ENCODE peak calls at places on chromosomes 4 and X, in ten cellular contexts. W is lower leg skin, Y is erythroblast, Q is transverse colon, K is endothelial cell of umbilical vein, S is GM12891, A is upper lobe of left lung, B is HCT116, M is H1, Z is A549. E is an unnamed sample.

GRCh38 chrX:9688833-9689232 is 76.8 kb downstream of the GPR143 start:
- DNase-seq in W (no peak), Y (no peak), Q (no peak), K (no peak), S (no peak), A (no peak), B (no peak), M (no peak), Z (no peak), E (no peak)

GRCh38 chrX:118272237-118272636 is 73.7 kb upstream of the WDR44 start:
- DNase-seq in W (no peak), Y (peak), Q (no peak), K (peak), S (no peak), A (no peak), B (no peak), M (no peak), Z (no peak), E (no peak)

GRCh38 chr4:186628058-186628711 is 72.8 kb upstream of the MTNR1A start:
- DNase-seq in W (no peak), Y (no peak), Q (no peak), K (no peak), S (no peak), A (no peak), B (no peak), M (no peak), Z (no peak), E (no peak)

GRCh38 chr4:16026155-16026761 is 57.6 kb downstream of the PROM1 start:
- DNase-seq in W (peak), Y (peak), Q (no peak), K (peak), S (peak), A (no peak), B (peak), M (no peak), Z (peak), E (no peak)

GRCh38 chrX:119375561-119375960 is 23.6 kb upstream of the SLC25A43 start:
- DNase-seq in W (no peak), Y (no peak), Q (no peak), K (no peak), S (no peak), A (no peak), B (no peak), M (no peak), Z (no peak), E (no peak)

GRCh38 chr4:11497212-11497806 is 68.6 kb upstream of the HS3ST1 start:
- DNase-seq in W (no peak), Y (no peak), Q (no peak), K (no peak), S (no peak), A (no peak), B (no peak), M (no peak), Z (no peak), E (no peak)

GRCh38 chr4:42519803-42520417 is 122.6 kb downstream of the SHISA3 start:
- DNase-seq in W (peak), Y (peak), Q (peak), K (peak), S (no peak), A (no peak), B (peak), M (peak), Z (peak), E (no peak)

GRCh38 chrX:13164611-13165010 is 120.2 kb upstream of the FAM9C start:
- DNase-seq in W (no peak), Y (no peak), Q (no peak), K (no peak), S (no peak), A (no peak), B (no peak), M (no peak), Z (no peak), E (no peak)

GRCh38 chr4:72394264-72394663 is 174.8 kb downstream of the ADAMTS3 start:
- DNase-seq in W (no peak), Y (no peak), Q (no peak), K (no peak), S (no peak), A (no peak), B (no peak), M (no peak), Z (no peak), E (no peak)

GRCh38 chrX:104921606-104922205 is 298.8 kb downstream of the TEX13A start:
- DNase-seq in W (no peak), Y (no peak), Q (no peak), K (no peak), S (no peak), A (peak), B (no peak), M (no peak), Z (no peak), E (no peak)

GRCh38 chr4:156949373-156949814 is 22.2 kb downstream of the PDGFC start:
- DNase-seq in W (no peak), Y (peak), Q (no peak), K (peak), S (no peak), A (no peak), B (no peak), M (no peak), Z (no peak), E (no peak)

GRCh38 chrX:85569096-85569495 is 189.6 kb upstream of the POF1B start:
- DNase-seq in W (no peak), Y (no peak), Q (no peak), K (no peak), S (no peak), A (no peak), B (no peak), M (no peak), Z (no peak), E (no peak)

GRCh38 chr4:87036713-87037112 is 101.9 kb downstream of the AFF1 start:
- DNase-seq in W (no peak), Y (peak), Q (no peak), K (no peak), S (no peak), A (no peak), B (no peak), M (no peak), Z (no peak), E (no peak)

GRCh38 chrX:49876750-49877149 is 2.5 kb upstream of the USP27X start:
- DNase-seq in W (no peak), Y (peak), Q (no peak), K (peak), S (peak), A (no peak), B (peak), M (no peak), Z (peak), E (peak)

GRCh38 chr4:1763550-1764080 is 29.5 kb upstream of the FGFR3 start:
- DNase-seq in W (no peak), Y (peak), Q (peak), K (peak), S (peak), A (no peak), B (no peak), M (no peak), Z (no peak), E (no peak)

GRCh38 chrX:65932173-65933084 is 107.5 kb downstream of the VSIG4 start:
- DNase-seq in W (peak), Y (peak), Q (peak), K (no peak), S (no peak), A (peak), B (peak), M (no peak), Z (no peak), E (no peak)

GRCh38 chr4:56755901-56756300 is 65.6 kb downstream of the SPINK2 start:
- DNase-seq in W (no peak), Y (no peak), Q (no peak), K (no peak), S (no peak), A (no peak), B (no peak), M (no peak), Z (no peak), E (no peak)

GRCh38 chrX:99301990-99302389 is 1108.1 kb downstream of the PCDH19 start:
- DNase-seq in W (no peak), Y (peak), Q (no peak), K (no peak), S (peak), A (no peak), B (no peak), M (no peak), Z (no peak), E (no peak)

GRCh38 chr4:68259191-68259590 is 13.7 kb upstream of the TMPRSS11B start:
- DNase-seq in W (no peak), Y (no peak), Q (no peak), K (no peak), S (no peak), A (no peak), B (no peak), M (no peak), Z (no peak), E (no peak)

GRCh38 chrX:45322382-45322781 is 121.7 kb upstream of the DIPK2B start:
- DNase-seq in W (peak), Y (peak), Q (peak), K (peak), S (no peak), A (no peak), B (peak), M (peak), Z (peak), E (no peak)

GRCh38 chr4:38678078-38678477 is 14.1 kb downstream of the KLF3 start:
- DNase-seq in W (no peak), Y (no peak), Q (no peak), K (peak), S (no peak), A (no peak), B (no peak), M (no peak), Z (no peak), E (no peak)

GRCh38 chr4:174604198-174604597 is 81.9 kb upstream of the HPGD start:
- DNase-seq in W (no peak), Y (peak), Q (no peak), K (no peak), S (no peak), A (no peak), B (no peak), M (no peak), Z (no peak), E (no peak)

GRCh38 chr4:155906554-155907247 is 3.2 kb downstream of the TDO2 start:
- DNase-seq in W (peak), Y (no peak), Q (no peak), K (no peak), S (no peak), A (no peak), B (no peak), M (no peak), Z (no peak), E (no peak)

GRCh38 chrX:153416781-153417180 is 5.5 kb downstream of the ZFP92 start:
- DNase-seq in W (no peak), Y (no peak), Q (no peak), K (no peak), S (no peak), A (no peak), B (no peak), M (no peak), Z (no peak), E (no peak)

GRCh38 chrX:356385-357034 is 30.2 kb downstream of the PPP2R3B start:
- DNase-seq in W (no peak), Y (no peak), Q (no peak), K (no peak), S (no peak), A (peak), B (no peak), M (no peak), Z (no peak), E (peak)

GRCh38 chr4:790466-790820 is 35.5 kb downstream of the CPLX1 start:
- DNase-seq in W (no peak), Y (no peak), Q (no peak), K (no peak), S (no peak), A (no peak), B (no peak), M (no peak), Z (no peak), E (no peak)

GRCh38 chrX:118062817-118063615 is 53.6 kb downstream of the KLHL13 start:
- DNase-seq in W (no peak), Y (no peak), Q (no peak), K (no peak), S (no peak), A (no peak), B (no peak), M (no peak), Z (no peak), E (no peak)

GRCh38 chr4:111198426-111198825 is 575.5 kb upstream of the PITX2 start:
- DNase-seq in W (no peak), Y (no peak), Q (no peak), K (no peak), S (no peak), A (no peak), B (no peak), M (no peak), Z (no peak), E (no peak)

GRCh38 chr4:177667687-177668086 is 225.4 kb upstream of the AGA start:
- DNase-seq in W (no peak), Y (no peak), Q (no peak), K (no peak), S (no peak), A (no peak), B (no peak), M (no peak), Z (no peak), E (no peak)

GRCh38 chrX:129773649-129774458 is 5.9 kb upstream of the SASH3 start:
- DNase-seq in W (no peak), Y (no peak), Q (no peak), K (no peak), S (no peak), A (no peak), B (no peak), M (no peak), Z (no peak), E (no peak)

GRCh38 chrX:131816551-131817136 is 206.5 kb upstream of the STK26 start:
- DNase-seq in W (peak), Y (no peak), Q (peak), K (peak), S (no peak), A (no peak), B (no peak), M (no peak), Z (no peak), E (no peak)

GRCh38 chr4:163810757-163811156 is 316.3 kb downstream of the TMA16 start:
- DNase-seq in W (no peak), Y (no peak), Q (no peak), K (no peak), S (no peak), A (no peak), B (no peak), M (no peak), Z (no peak), E (no peak)

GRCh38 chrX:153880440-153880815 is 5.5 kb downstream of the L1CAM start:
- DNase-seq in W (no peak), Y (no peak), Q (no peak), K (no peak), S (no peak), A (no peak), B (no peak), M (no peak), Z (no peak), E (no peak)

GRCh38 chr4:159398236-159398638 is 295.4 kb downstream of the RAPGEF2 start:
- DNase-seq in W (no peak), Y (no peak), Q (no peak), K (peak), S (no peak), A (no peak), B (no peak), M (no peak), Z (no peak), E (no peak)

GRCh38 chr4:70688795-70689231 is 481 bp downstream of the UTP3 start:
- DNase-seq in W (no peak), Y (no peak), Q (peak), K (no peak), S (no peak), A (no peak), B (no peak), M (no peak), Z (no peak), E (no peak)

GRCh38 chr4:70687821-70688794 is at the start of gene UTP3:
- DNase-seq in W (peak), Y (peak), Q (peak), K (peak), S (peak), A (peak), B (peak), M (peak), Z (peak), E (peak)
- TF ChIP-seq POLR2A in W (no peak), Y (peak), Q (peak), K (peak), S (peak), A (no peak), B (peak), M (no peak), Z (peak), E (peak)

DNA sequence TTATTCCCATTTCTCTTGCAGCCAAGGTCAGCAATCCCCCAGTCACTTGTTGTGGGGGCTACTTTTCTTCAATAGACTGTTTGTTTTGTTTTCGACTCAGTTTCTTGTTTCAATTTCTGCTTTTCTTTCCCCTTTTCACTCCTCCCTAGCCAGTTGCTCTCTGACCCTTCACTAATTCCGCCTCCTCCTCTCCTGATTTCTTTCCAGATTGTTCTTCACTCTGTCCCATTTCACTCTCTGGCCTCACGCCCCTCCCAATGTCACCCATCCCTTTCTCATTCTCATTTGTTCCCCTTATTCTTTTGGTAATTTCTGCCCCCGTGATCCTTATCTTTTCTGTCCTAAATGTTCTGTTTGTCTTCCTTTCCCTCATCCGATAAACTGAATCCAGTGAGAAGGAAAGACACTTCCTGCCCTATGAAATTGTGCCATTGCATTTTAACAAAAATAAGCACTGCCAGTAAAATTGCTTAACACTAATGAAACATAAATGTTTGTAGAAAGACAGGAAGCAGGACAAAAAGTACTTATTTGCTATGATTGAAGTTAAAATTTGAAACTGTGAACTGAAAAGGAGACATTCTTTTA is 94.5 kb upstream of the RASGEF1B start:
- DNase-seq in W (no peak), Y (no peak), Q (no peak), K (no peak), S (no peak), A (no peak), B (no peak), M (no peak), Z (no peak), E (no peak)
- TF ChIP-seq POLR2A in W (no peak), Y (no peak), Q (no peak), K (no peak), S (no peak), A (no peak), B (no peak), M (no peak), Z (no peak), E (no peak)

DNA sequence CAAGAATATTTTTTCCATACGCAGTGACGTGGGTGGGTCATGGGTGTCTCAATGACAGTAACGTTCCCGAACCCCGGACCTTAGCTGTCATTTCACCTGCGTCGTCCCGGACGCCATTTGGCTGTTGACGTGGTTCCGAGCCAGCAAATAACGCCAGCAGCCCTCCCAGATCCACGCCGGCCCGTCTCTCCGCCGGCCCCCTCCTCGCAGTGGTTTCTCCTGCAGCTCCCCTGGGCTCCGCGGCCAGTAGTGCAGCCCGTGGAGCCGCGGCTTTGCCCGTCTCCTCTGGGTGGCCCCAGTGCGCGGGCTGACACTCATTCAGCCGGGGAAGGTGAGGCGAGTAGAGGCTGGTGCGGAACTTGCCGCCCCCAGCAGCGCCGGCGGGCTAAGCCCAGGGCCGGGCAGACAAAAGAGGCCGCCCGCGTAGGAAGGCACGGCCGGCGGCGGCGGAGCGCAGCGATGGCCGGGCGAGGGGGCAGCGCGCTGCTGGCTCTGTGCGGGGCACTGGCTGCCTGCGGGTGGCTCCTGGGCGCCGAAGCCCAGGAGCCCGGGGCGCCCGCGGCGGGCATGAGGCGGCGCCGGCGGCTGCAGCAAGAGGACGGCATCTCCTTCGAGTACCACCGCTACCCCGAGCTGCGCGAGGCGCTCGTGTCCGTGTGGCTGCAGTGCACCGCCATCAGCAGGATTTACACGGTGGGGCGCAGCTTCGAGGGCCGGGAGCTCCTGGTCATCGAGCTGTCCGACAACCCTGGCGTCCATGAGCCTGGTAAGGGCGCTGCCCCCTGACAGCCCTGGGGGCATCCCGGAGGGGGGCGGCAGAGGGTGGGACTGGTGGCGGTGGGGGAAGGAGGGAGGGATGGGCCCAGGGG is at the start of gene CPE:
- DNase-seq in W (peak), Y (peak), Q (peak), K (peak), S (peak), A (peak), B (peak), M (peak), Z (peak), E (peak)
- TF ChIP-seq POLR2A in W (no peak), Y (no peak), Q (peak), K (no peak), S (no peak), A (no peak), B (peak), M (no peak), Z (peak), E (peak)

DNA sequence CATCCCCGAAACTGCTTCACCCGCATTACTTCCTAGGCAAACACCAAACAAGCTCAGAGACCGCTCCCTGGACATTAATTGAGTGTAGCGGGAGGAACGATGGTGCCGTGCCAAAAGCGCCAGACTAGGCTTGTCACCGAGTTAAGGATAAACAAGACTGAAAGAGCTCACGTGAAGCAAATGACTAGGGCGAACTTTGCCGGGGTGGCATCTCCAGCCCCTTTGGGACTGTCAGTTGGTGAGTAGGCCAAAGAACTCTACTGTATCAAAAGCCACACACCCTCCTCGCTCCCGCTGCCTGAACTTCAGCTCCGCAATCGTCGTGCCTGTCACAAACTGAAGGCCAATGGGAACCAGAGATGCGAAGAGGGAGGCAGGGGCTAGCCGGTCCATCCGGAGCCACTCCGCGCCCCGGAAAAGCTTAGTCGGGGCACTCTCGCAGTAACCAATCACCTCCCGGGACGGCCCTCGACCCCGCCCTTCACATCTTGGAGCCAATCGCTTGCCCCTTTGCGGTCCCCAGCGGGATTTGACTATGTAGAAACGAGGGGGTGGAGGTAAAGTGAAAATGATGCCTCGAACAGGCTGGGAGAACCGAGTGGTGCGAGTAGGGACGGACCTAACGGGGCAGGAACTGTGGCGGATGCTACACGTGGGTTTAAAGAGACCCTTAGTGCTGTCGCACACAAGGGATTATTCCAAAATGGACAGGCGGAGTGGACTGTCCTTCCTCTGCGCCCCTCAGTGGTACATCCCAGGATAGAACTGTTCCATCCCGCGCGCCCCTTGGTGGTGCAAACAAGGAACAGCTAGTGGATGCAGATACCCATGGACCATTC is 37.0 kb upstream of the FAM156A start:
- DNase-seq in W (peak), Y (peak), Q (peak), K (peak), S (peak), A (peak), B (peak), M (peak), Z (peak), E (peak)
- TF ChIP-seq POLR2A in W (no peak), Y (peak), Q (peak), K (no peak), S (peak), A (no peak), B (no peak), M (no peak), Z (peak), E (peak)

E was measured in H54.